ENCODE peak calls at places on chromosomes 3 and 15, in ten cellular contexts. E is heart right ventricle, W is ovary, T is coronary artery, V is body of pancreas, K is hepatocyte, X is Peyer's patch, C is caudate nucleus, M is suprapubic skin, Z is Panc1. B is an unnamed sample.
A peak's percentile ranks its signal among the peaks of the same experiment; 100 is the strongest.

GRCh38 chr3:135739755-135740154 is 225.8 kb upstream of the PPP2R3A start:
- DNase-seq in X (no peak), M (no peak), K (no peak), Z (no peak), V (no peak), E (no peak), T (no peak), C (no peak), W (no peak), B (no peak)

GRCh38 chr3:24734019-24734418 is 239.4 kb upstream of the THRB start:
- DNase-seq in T (no peak), C (no peak), X (no peak), M (no peak), Z (no peak), K (no peak), E (no peak), V (no peak), W (no peak), B (no peak)

GRCh38 chr3:131260525-131260924 is 121.0 kb upstream of the NUDT16 start:
- DNase-seq in V (no peak), E (no peak), Z (no peak), W (no peak), K (no peak), T (no peak), C (no peak), X (no peak), M (no peak), B (no peak)

GRCh38 chr3:192571197-192571791 is 156.0 kb downstream of the FGF12 start:
- DNase-seq in Z (peak; percentile 17), C (peak; percentile 9), E (peak; percentile 70), X (peak; percentile 47), T (peak; percentile 72), K (no peak), V (peak; percentile 71), W (peak; percentile 71), M (no peak), B (no peak)

GRCh38 chr3:188554404-188554803 is 400.4 kb downstream of the LPP start:
- DNase-seq in Z (no peak), V (no peak), E (no peak), M (no peak), X (no peak), K (no peak), C (no peak), W (no peak), T (no peak), B (no peak)

GRCh38 chr3:193982258-193982659 is 153.7 kb upstream of the HES1 start:
- DNase-seq in W (peak; percentile 49), X (peak; percentile 85), E (peak; percentile 82), C (peak; percentile 37), K (no peak), T (peak; percentile 87), Z (no peak), M (peak; percentile 88), V (peak; percentile 25), B (no peak)

GRCh38 chr3:158368271-158368670 is 202.7 kb upstream of the MLF1 start:
- DNase-seq in T (no peak), V (no peak), M (no peak), K (no peak), C (no peak), E (no peak), W (no peak), Z (no peak), X (no peak), B (no peak)

GRCh38 chr3:42820746-42821051 is 11.5 kb downstream of the ACKR2 start:
- DNase-seq in K (no peak), E (no peak), Z (no peak), V (peak; percentile 29), M (no peak), X (peak; percentile 57), C (no peak), T (no peak), W (no peak), B (no peak)

GRCh38 chr3:126750760-126751129 is 46.7 kb downstream of the CHCHD6 start:
- DNase-seq in T (peak; percentile 49), X (no peak), Z (no peak), K (no peak), M (peak; percentile 26), E (no peak), W (no peak), V (no peak), C (no peak), B (no peak)

GRCh38 chr3:176906046-176906905 is 291.0 kb downstream of the TBL1XR1 start:
- DNase-seq in Z (no peak), E (peak; percentile 42), T (no peak), V (peak; percentile 25), W (no peak), C (no peak), M (no peak), K (peak; percentile 70), X (no peak), B (no peak)

GRCh38 chr15:62914461-62915079 is 128.0 kb upstream of the TPM1 start:
- DNase-seq in Z (no peak), V (no peak), K (no peak), C (no peak), W (no peak), X (no peak), M (no peak), E (no peak), T (no peak), B (no peak)

GRCh38 chr3:172129868-172130751 is 90.7 kb downstream of the FNDC3B start:
- DNase-seq in C (no peak), M (peak; percentile 95), E (peak; percentile 88), X (peak; percentile 81), T (peak; percentile 98), W (peak; percentile 86), K (peak; percentile 92), Z (peak; percentile 99), V (peak; percentile 86), B (no peak)

GRCh38 chr15:31403606-31404005 is 77.0 kb downstream of the KLF13 start:
- DNase-seq in Z (no peak), M (no peak), E (no peak), T (no peak), K (no peak), W (no peak), V (no peak), C (no peak), X (no peak), B (no peak)

GRCh38 chr3:126936853-126937395 is 46.0 kb upstream of the PLXNA1 start:
- DNase-seq in M (no peak), V (no peak), X (no peak), Z (no peak), W (no peak), E (no peak), C (no peak), K (no peak), T (no peak), B (no peak)

GRCh38 chr15:60426870-60427528 is 29.2 kb upstream of the ANXA2 start:
- DNase-seq in K (peak; percentile 23), X (no peak), Z (no peak), W (no peak), M (no peak), T (no peak), V (no peak), E (no peak), C (no peak), B (no peak)

GRCh38 chr15:90576711-90577389 is 47.1 kb downstream of the CRTC3 start:
- DNase-seq in E (no peak), X (no peak), Z (no peak), T (no peak), W (no peak), M (no peak), K (no peak), C (no peak), V (no peak), B (no peak)

GRCh38 chr3:98817546-98817945 is 54.4 kb downstream of the ST3GAL6 start:
- DNase-seq in E (no peak), X (no peak), T (no peak), C (no peak), Z (peak; percentile 33), W (no peak), V (no peak), M (no peak), K (peak; percentile 73), B (peak; percentile 78)

GRCh38 chr3:35654471-35654870 is 15.1 kb downstream of the ARPP21 start:
- DNase-seq in X (no peak), E (no peak), M (no peak), Z (no peak), W (no peak), V (no peak), C (no peak), T (no peak), K (no peak), B (no peak)
- H3K27ac ChIP-seq in X (no peak overlapping the region), E (no peak overlapping the region), M (no peak overlapping the region), Z (no peak overlapping the region), W (no peak overlapping the region), V (no peak overlapping the region), C (peak overlapping the region; percentile 52), T (no peak overlapping the region), K (no peak overlapping the region), B (no peak overlapping the region)

GRCh38 chr3:154718058-154718457 is 288.1 kb upstream of the GPR149 start:
- DNase-seq in M (no peak), X (no peak), K (no peak), C (no peak), W (no peak), E (no peak), T (no peak), V (no peak), Z (no peak), B (no peak)
- H3K27ac ChIP-seq in M (no peak overlapping the region), X (no peak overlapping the region), K (no peak overlapping the region), C (no peak overlapping the region), W (no peak overlapping the region), E (no peak overlapping the region), T (no peak overlapping the region), V (no peak overlapping the region), Z (no peak overlapping the region), B (no peak overlapping the region)

DNA sequence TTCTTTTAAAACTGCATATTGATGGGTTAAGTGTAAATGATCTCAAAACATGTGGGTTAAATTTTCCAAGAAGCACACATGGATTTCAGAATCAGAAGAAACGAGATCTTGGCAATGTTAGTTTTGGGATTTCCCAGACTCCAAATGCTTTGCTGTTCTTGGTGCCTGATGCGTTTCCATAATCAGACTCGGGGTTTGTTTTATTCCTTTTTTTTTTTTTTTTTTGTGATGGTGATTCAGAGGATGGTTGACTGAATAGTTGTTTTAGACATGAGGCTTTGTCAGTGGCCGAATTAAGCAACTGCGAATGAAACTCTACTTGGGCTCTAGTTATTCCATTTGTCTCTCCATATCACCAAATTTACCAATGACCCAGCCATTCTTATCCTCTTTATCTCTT is 52.2 kb upstream of the FAM98B start:
- DNase-seq in C (no peak), X (no peak), M (no peak), K (no peak), V (no peak), Z (no peak), T (no peak), E (no peak), W (no peak), B (no peak)
- H3K27ac ChIP-seq in C (no peak overlapping the region), X (no peak overlapping the region), M (peak overlapping the region; percentile 54), K (no peak overlapping the region), V (no peak overlapping the region), Z (no peak overlapping the region), T (no peak overlapping the region), E (no peak overlapping the region), W (no peak overlapping the region), B (no peak overlapping the region)

DNA sequence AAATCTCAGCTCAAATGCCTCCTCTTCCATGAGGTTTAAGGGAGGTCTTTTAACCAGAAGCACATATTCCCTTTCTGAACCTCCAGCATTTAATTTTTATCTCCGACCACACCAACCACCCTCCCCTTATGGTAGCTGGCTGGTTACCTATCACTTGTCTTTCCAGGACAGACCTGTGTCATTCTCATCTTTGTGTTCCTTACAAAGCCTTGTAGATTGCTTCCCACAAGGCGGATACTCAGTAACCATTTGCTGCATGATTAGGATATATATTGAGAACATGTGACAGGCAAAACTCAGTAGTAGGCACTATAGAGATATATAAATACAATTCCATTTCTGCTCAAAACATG is 119.5 kb downstream of the RPL22L1 start:
- DNase-seq in X (no peak), W (no peak), K (no peak), Z (no peak), V (no peak), T (no peak), E (no peak), C (no peak), M (no peak), B (no peak)
- H3K27ac ChIP-seq in X (no peak overlapping the region), W (no peak overlapping the region), K (no peak overlapping the region), Z (peak overlapping the region; percentile 88), V (no peak overlapping the region), T (peak overlapping the region; percentile 80), E (no peak overlapping the region), C (no peak overlapping the region), M (no peak overlapping the region), B (no peak overlapping the region)